ENCODE peak calls at places on chromosome 12, in four cellular contexts. One of them, this sample, is unnamed.

GRCh38 chr12:95169368-95169767 is 47.9 kb downstream of the FGD6 start:
- DNase-seq in left cardiac atrium: peak
- DNase-seq in GM23248: peak
- DNase-seq in IMR-90: peak
- DNase-seq in this sample: peak

GRCh38 chr12:44403185-44403584 is 472.9 kb downstream of the NELL2 start:
- DNase-seq in left cardiac atrium: no peak
- DNase-seq in GM23248: no peak
- DNase-seq in IMR-90: no peak
- DNase-seq in this sample: no peak

GRCh38 chr12:22700126-22700525 is 75.2 kb downstream of the ETNK1 start:
- DNase-seq in left cardiac atrium: no peak
- DNase-seq in GM23248: peak
- DNase-seq in IMR-90: peak
- DNase-seq in this sample: no peak

GRCh38 chr12:90627180-90627896 is 327.6 kb downstream of the CCER1 start:
- DNase-seq in left cardiac atrium: no peak
- DNase-seq in GM23248: peak
- DNase-seq in IMR-90: peak
- DNase-seq in this sample: no peak

GRCh38 chr12:81598205-81598604 is 160.9 kb downstream of the PPFIA2 start:
- DNase-seq in left cardiac atrium: no peak
- DNase-seq in GM23248: peak
- DNase-seq in IMR-90: no peak
- DNase-seq in this sample: no peak

GRCh38 chr12:112017041-112017440 is 3.8 kb downstream of the ERP29 start:
- DNase-seq in left cardiac atrium: no peak
- DNase-seq in GM23248: no peak
- DNase-seq in IMR-90: no peak
- DNase-seq in this sample: no peak

GRCh38 chr12:121883315-121883660 is 5.3 kb upstream of the PSMD9 start:
- DNase-seq in left cardiac atrium: no peak
- DNase-seq in GM23248: no peak
- DNase-seq in IMR-90: no peak
- DNase-seq in this sample: no peak

GRCh38 chr12:17264603-17265002 is 658.6 kb upstream of the LMO3 start:
- DNase-seq in left cardiac atrium: no peak
- DNase-seq in GM23248: no peak
- DNase-seq in IMR-90: no peak
- DNase-seq in this sample: no peak

GRCh38 chr12:120252071-120252906 is 13.2 kb downstream of the PXN start:
- DNase-seq in left cardiac atrium: no peak
- DNase-seq in GM23248: no peak
- DNase-seq in IMR-90: no peak
- DNase-seq in this sample: no peak

GRCh38 chr12:128069359-128069997 is 197.5 kb upstream of the TMEM132C start:
- DNase-seq in left cardiac atrium: peak
- DNase-seq in GM23248: peak
- DNase-seq in IMR-90: peak
- DNase-seq in this sample: peak

GRCh38 chr12:26979733-26980132 is 34.5 kb downstream of the TM7SF3 start:
- DNase-seq in left cardiac atrium: no peak
- DNase-seq in GM23248: no peak
- DNase-seq in IMR-90: no peak
- DNase-seq in this sample: no peak